ENCODE peak calls at places on chromosomes 16 and 17, in six cellular contexts. E, V, A, L, B and T are unnamed samples.

GRCh38 chr16:3872216-3872895 is 8.2 kb downstream of the CREBBP start:
- DNase-seq in A (no peak), B (no peak), L (no peak), E (no peak), V (no peak), T (no peak)

GRCh38 chr17:50916708-50917417 is 50.7 kb upstream of the TOB1 start:
- DNase-seq in L (no peak), B (peak), V (no peak), A (no peak), E (no peak), T (no peak)

GRCh38 chr16:30581462-30581861 is 4.0 kb downstream of the ZNF785 start:
- DNase-seq in B (no peak), V (no peak), L (no peak), E (no peak), A (no peak), T (no peak)

GRCh38 chr17:42347198-42347597 is 41.0 kb downstream of the STAT3 start:
- DNase-seq in E (no peak), V (no peak), L (peak), B (no peak), A (no peak), T (no peak)

GRCh38 chr17:27954521-27955495 is 61.6 kb upstream of the LYRM9 start:
- DNase-seq in A (no peak), E (no peak), B (no peak), L (no peak), V (no peak), T (no peak)

GRCh38 chr17:65564793-65565192 is 3.3 kb upstream of the AXIN2 start:
- DNase-seq in L (peak), E (peak), V (no peak), B (peak), A (no peak), T (peak)

GRCh38 chr17:75778861-75779249 is 5.8 kb upstream of the UNK start:
- DNase-seq in L (no peak), E (no peak), B (no peak), V (no peak), A (no peak), T (peak)

GRCh38 chr16:83967838-83968482 is at the start of gene NECAB2:
- DNase-seq in V (no peak), B (peak), A (no peak), L (no peak), E (no peak), T (peak)

GRCh38 chr16:29256501-29256981 is 150.0 kb downstream of the NPIPB11 start:
- DNase-seq in E (no peak), V (no peak), A (no peak), B (no peak), L (no peak), T (no peak)